ENCODE peak calls at places on chromosomes 7 and 10, in eight cellular contexts. M is stimulated activated CD8-positive, alpha-beta memory T cell treated with anti-CD3 and anti-CD28 coated beads, Interleukin-4, amount 100 ng/mL, for 1 hour; H is epithelial cell of proximal tubule; F is cardiac septum; N is thoracic aorta; X is body of pancreas; L is MV-4-11; T is NCI-H774. R is an unnamed sample.

GRCh38 chr7:30142710-30143109 is 7.9 kb downstream of the MTURN start:
- DNase-seq in M (no peak), H (peak; percentile 46), F (no peak), N (no peak), X (peak; percentile 60), L (no peak), T (peak; percentile 22), R (peak; percentile 90)

GRCh38 chr10:75407716-75408511 is 6.3 kb upstream of the ZNF503 start:
- DNase-seq in M (no peak), H (no peak), F (no peak), N (no peak), X (peak; percentile 35), L (peak; percentile 15), T (no peak), R (no peak)

GRCh38 chr7:85750454-85750949 is 563.6 kb upstream of the SEMA3D start:
- DNase-seq in M (no peak), H (no peak), F (no peak), N (no peak), X (peak; percentile 55), L (peak; percentile 33), T (no peak), R (no peak)

GRCh38 chr7:12066561-12066960 is 144.5 kb upstream of the TMEM106B start:
- DNase-seq in M (no peak), H (peak; percentile 80), F (no peak), N (no peak), X (no peak), L (peak; percentile 59), T (no peak), R (no peak)

GRCh38 chr7:107103369-107103768 is 58.9 kb downstream of the PRKAR2B start:
- DNase-seq in M (no peak), H (no peak), F (no peak), N (no peak), X (no peak), L (peak; percentile 79), T (no peak), R (no peak)

GRCh38 chr10:44281089-44281613 is 103.7 kb downstream of the CXCL12 start:
- DNase-seq in M (no peak), H (no peak), F (no peak), N (no peak), X (no peak), L (no peak), T (no peak), R (no peak)

GRCh38 chr7:108402865-108403264 is 53.4 kb downstream of the NRCAM start:
- DNase-seq in M (no peak), H (no peak), F (no peak), N (no peak), X (peak; percentile 39), L (no peak), T (no peak), R (no peak)

GRCh38 chr7:50677279-50677996 is 105.3 kb downstream of the GRB10 start:
- DNase-seq in M (no peak), H (no peak), F (no peak), N (no peak), X (no peak), L (no peak), T (no peak), R (no peak)

GRCh38 chr10:46544989-46545791 is 11.3 kb downstream of the GPRIN2 start:
- DNase-seq in M (no peak), H (no peak), F (peak; percentile 77), N (no peak), X (peak; percentile 13), L (peak; percentile 42), T (no peak), R (peak; percentile 64)

GRCh38 chr7:47422631-47423030 is 159.3 kb downstream of the TNS3 start:
- DNase-seq in M (no peak), H (no peak), F (no peak), N (no peak), X (no peak), L (no peak), T (no peak), R (no peak)

GRCh38 chr10:26217396-26218105 is 977 bp downstream of the GAD2 start:
- DNase-seq in M (no peak), H (no peak), F (no peak), N (no peak), X (no peak), L (no peak), T (no peak), R (no peak)

GRCh38 chr7:46671108-46671769 is 750.2 kb upstream of the IGFBP3 start:
- DNase-seq in M (no peak), H (no peak), F (no peak), N (no peak), X (no peak), L (no peak), T (no peak), R (no peak)

GRCh38 chr10:96352587-96352986 is 6.2 kb downstream of the OPALIN start:
- DNase-seq in M (no peak), H (no peak), F (no peak), N (no peak), X (no peak), L (no peak), T (no peak), R (no peak)